ENCODE peak calls at places on chromosome X, in four cellular contexts. L is A549, Z is sciatic nerve, F is LHCN-M2. A is an unnamed sample.

GRCh38 chrX:2592279-2592678 is 91.5 kb upstream of the DHRSX start:
- DNase-seq in Z (no peak), F (no peak), L (no peak), A (no peak)

GRCh38 chrX:43805579-43805978 is 76.7 kb downstream of the MAOB start:
- DNase-seq in F (no peak), L (peak), Z (no peak), A (no peak)

GRCh38 chrX:13387656-13388421 is 68.0 kb upstream of the ATXN3L start:
- DNase-seq in Z (no peak), F (peak), L (no peak), A (no peak)

GRCh38 chrX:29841750-29842149 is 373.6 kb upstream of the MAGEB2 start:
- DNase-seq in Z (no peak), L (no peak), F (no peak), A (no peak)

GRCh38 chrX:151478052-151478451 is 81.0 kb downstream of the VMA21 start:
- DNase-seq in L (no peak), Z (no peak), F (no peak), A (no peak)

GRCh38 chrX:45485682-45486081 is 285.0 kb upstream of the DIPK2B start:
- DNase-seq in Z (no peak), L (no peak), F (no peak), A (no peak)

GRCh38 chrX:119237526-119238035 is 1.5 kb downstream of the PGRMC1 start:
- DNase-seq in L (no peak), Z (no peak), F (no peak), A (no peak)

GRCh38 chrX:9312922-9313867 is 151.7 kb upstream of the TBL1X start:
- DNase-seq in Z (peak), L (peak), F (no peak), A (peak)

GRCh38 chrX:45449982-45450381 is 249.3 kb upstream of the DIPK2B start:
- DNase-seq in L (no peak), F (no peak), Z (no peak), A (no peak)

GRCh38 chrX:110123331-110123782 is 120.4 kb downstream of the TMEM164 start:
- DNase-seq in L (peak), Z (no peak), F (peak), A (peak)

GRCh38 chrX:152733261-152733975 is at the start of the genes CSAG1 and MAGEA12:
- DNase-seq in L (peak), Z (peak), F (no peak), A (no peak)

GRCh38 chrX:40169193-40170086 is 71.7 kb upstream of the BCOR start:
- DNase-seq in Z (peak), F (no peak), L (peak), A (peak)

GRCh38 chrX:69503228-69503834 is 795 bp upstream of the NALF2 start:
- DNase-seq in Z (no peak), L (peak), F (no peak), A (no peak)

GRCh38 chrX:12447448-12448154 is 309.3 kb downstream of the FRMPD4 start:
- DNase-seq in F (peak), L (peak), Z (no peak), A (no peak)

GRCh38 chrX:112851161-112851779 is 10.6 kb upstream of the AMOT start:
- DNase-seq in Z (no peak), F (no peak), L (no peak), A (peak)

GRCh38 chrX:57681341-57681740 is 1.3 kb upstream of the NLRP2B start:
- DNase-seq in Z (no peak), F (no peak), L (no peak), A (no peak)

GRCh38 chrX:153468008-153468580 is 2.3 kb downstream of the HAUS7 start:
- DNase-seq in L (no peak), F (no peak), Z (no peak), A (no peak)

GRCh38 chrX:40299028-40299479 is 201.3 kb upstream of the BCOR start:
- DNase-seq in F (no peak), Z (no peak), L (no peak), A (peak)

GRCh38 chrX:139178980-139179379 is 351.6 kb upstream of the F9 start:
- DNase-seq in F (no peak), Z (no peak), L (no peak), A (no peak)

GRCh38 chrX:30659421-30659820 is 6.2 kb downstream of the GK start:
- DNase-seq in L (peak), Z (no peak), F (peak), A (no peak)